ENCODE peak calls at places on chromosomes 4 and X, in nine cellular contexts. One of them, this sample, is unnamed.

GRCh38 chr4:153223418-153223792 is 19.2 kb downstream of the TRIM2 start:
- DNase-seq in psoas muscle: no peak
- DNase-seq in AG08396: no peak
- DNase-seq in M059J: peak
- DNase-seq in lower leg skin: no peak
- DNase-seq in effector CD4-positive, alpha-beta T cell: no peak
- DNase-seq in activated CD4-positive, alpha-beta T cell treated with anti-CD3 and anti-CD28 coated beads, Interleukin-2, amount 50 U/mL, for 24 hours: no peak
- DNase-seq in left colon: no peak
- DNase-seq in stimulated activated CD4-positive, alpha-beta T cell treated with anti-CD3 and anti-CD28 coated beads, Interleukin-2, amount 100 ng/mL, for 48 hours: no peak
- DNase-seq in this sample: no peak

GRCh38 chr4:10079256-10079655 is 37.3 kb downstream of the WDR1 start:
- DNase-seq in psoas muscle: no peak
- DNase-seq in AG08396: no peak
- DNase-seq in M059J: no peak
- DNase-seq in lower leg skin: no peak
- DNase-seq in effector CD4-positive, alpha-beta T cell: no peak
- DNase-seq in activated CD4-positive, alpha-beta T cell treated with anti-CD3 and anti-CD28 coated beads, Interleukin-2, amount 50 U/mL, for 24 hours: no peak
- DNase-seq in left colon: no peak
- DNase-seq in stimulated activated CD4-positive, alpha-beta T cell treated with anti-CD3 and anti-CD28 coated beads, Interleukin-2, amount 100 ng/mL, for 48 hours: no peak
- DNase-seq in this sample: no peak

GRCh38 chrX:19743386-19743785 is 144.0 kb downstream of the SH3KBP1 start:
- DNase-seq in psoas muscle: no peak
- DNase-seq in AG08396: no peak
- DNase-seq in M059J: no peak
- DNase-seq in lower leg skin: no peak
- DNase-seq in effector CD4-positive, alpha-beta T cell: no peak
- DNase-seq in activated CD4-positive, alpha-beta T cell treated with anti-CD3 and anti-CD28 coated beads, Interleukin-2, amount 50 U/mL, for 24 hours: no peak
- DNase-seq in left colon: no peak
- DNase-seq in stimulated activated CD4-positive, alpha-beta T cell treated with anti-CD3 and anti-CD28 coated beads, Interleukin-2, amount 100 ng/mL, for 48 hours: no peak
- DNase-seq in this sample: no peak

GRCh38 chr4:104015680-104016079 is 295.9 kb upstream of the TACR3 start:
- DNase-seq in psoas muscle: no peak
- DNase-seq in AG08396: no peak
- DNase-seq in M059J: no peak
- DNase-seq in lower leg skin: no peak
- DNase-seq in effector CD4-positive, alpha-beta T cell: no peak
- DNase-seq in activated CD4-positive, alpha-beta T cell treated with anti-CD3 and anti-CD28 coated beads, Interleukin-2, amount 50 U/mL, for 24 hours: no peak
- DNase-seq in left colon: no peak
- DNase-seq in stimulated activated CD4-positive, alpha-beta T cell treated with anti-CD3 and anti-CD28 coated beads, Interleukin-2, amount 100 ng/mL, for 48 hours: no peak
- DNase-seq in this sample: no peak

GRCh38 chr4:2806392-2807355 is 13.8 kb downstream of the SH3BP2 start:
- DNase-seq in psoas muscle: peak
- DNase-seq in AG08396: peak
- DNase-seq in M059J: no peak
- DNase-seq in lower leg skin: peak
- DNase-seq in effector CD4-positive, alpha-beta T cell: no peak
- DNase-seq in activated CD4-positive, alpha-beta T cell treated with anti-CD3 and anti-CD28 coated beads, Interleukin-2, amount 50 U/mL, for 24 hours: no peak
- DNase-seq in left colon: peak
- DNase-seq in stimulated activated CD4-positive, alpha-beta T cell treated with anti-CD3 and anti-CD28 coated beads, Interleukin-2, amount 100 ng/mL, for 48 hours: no peak
- DNase-seq in this sample: no peak

GRCh38 chr4:124970011-124970410 is 257.5 kb upstream of the ANKRD50 start:
- DNase-seq in psoas muscle: no peak
- DNase-seq in AG08396: no peak
- DNase-seq in M059J: peak
- DNase-seq in lower leg skin: no peak
- DNase-seq in effector CD4-positive, alpha-beta T cell: no peak
- DNase-seq in activated CD4-positive, alpha-beta T cell treated with anti-CD3 and anti-CD28 coated beads, Interleukin-2, amount 50 U/mL, for 24 hours: no peak
- DNase-seq in left colon: no peak
- DNase-seq in stimulated activated CD4-positive, alpha-beta T cell treated with anti-CD3 and anti-CD28 coated beads, Interleukin-2, amount 100 ng/mL, for 48 hours: no peak
- DNase-seq in this sample: no peak

GRCh38 chr4:140267576-140267975 is 105.9 kb upstream of the SCOC start:
- DNase-seq in psoas muscle: no peak
- DNase-seq in AG08396: no peak
- DNase-seq in M059J: no peak
- DNase-seq in lower leg skin: no peak
- DNase-seq in effector CD4-positive, alpha-beta T cell: no peak
- DNase-seq in activated CD4-positive, alpha-beta T cell treated with anti-CD3 and anti-CD28 coated beads, Interleukin-2, amount 50 U/mL, for 24 hours: no peak
- DNase-seq in left colon: no peak
- DNase-seq in stimulated activated CD4-positive, alpha-beta T cell treated with anti-CD3 and anti-CD28 coated beads, Interleukin-2, amount 100 ng/mL, for 48 hours: no peak
- DNase-seq in this sample: no peak

GRCh38 chr4:159159611-159160010 is 56.7 kb downstream of the RAPGEF2 start:
- DNase-seq in psoas muscle: no peak
- DNase-seq in AG08396: no peak
- DNase-seq in M059J: no peak
- DNase-seq in lower leg skin: no peak
- DNase-seq in effector CD4-positive, alpha-beta T cell: no peak
- DNase-seq in activated CD4-positive, alpha-beta T cell treated with anti-CD3 and anti-CD28 coated beads, Interleukin-2, amount 50 U/mL, for 24 hours: no peak
- DNase-seq in left colon: no peak
- DNase-seq in stimulated activated CD4-positive, alpha-beta T cell treated with anti-CD3 and anti-CD28 coated beads, Interleukin-2, amount 100 ng/mL, for 48 hours: no peak
- DNase-seq in this sample: no peak

GRCh38 chr4:111854494-111855087 is 290.7 kb upstream of the FAM241A start:
- DNase-seq in psoas muscle: no peak
- DNase-seq in AG08396: peak
- DNase-seq in M059J: peak
- DNase-seq in lower leg skin: no peak
- DNase-seq in effector CD4-positive, alpha-beta T cell: no peak
- DNase-seq in activated CD4-positive, alpha-beta T cell treated with anti-CD3 and anti-CD28 coated beads, Interleukin-2, amount 50 U/mL, for 24 hours: no peak
- DNase-seq in left colon: peak
- DNase-seq in stimulated activated CD4-positive, alpha-beta T cell treated with anti-CD3 and anti-CD28 coated beads, Interleukin-2, amount 100 ng/mL, for 48 hours: no peak
- DNase-seq in this sample: no peak

GRCh38 chr4:55475394-55476243 is 71.1 kb downstream of the CLOCK start:
- DNase-seq in psoas muscle: no peak
- DNase-seq in AG08396: no peak
- DNase-seq in M059J: peak
- DNase-seq in lower leg skin: no peak
- DNase-seq in effector CD4-positive, alpha-beta T cell: no peak
- DNase-seq in activated CD4-positive, alpha-beta T cell treated with anti-CD3 and anti-CD28 coated beads, Interleukin-2, amount 50 U/mL, for 24 hours: no peak
- DNase-seq in left colon: no peak
- DNase-seq in stimulated activated CD4-positive, alpha-beta T cell treated with anti-CD3 and anti-CD28 coated beads, Interleukin-2, amount 100 ng/mL, for 48 hours: peak
- DNase-seq in this sample: no peak

GRCh38 chr4:17781072-17781830 is at the start of gene FAM184B:
- DNase-seq in psoas muscle: no peak
- DNase-seq in AG08396: peak
- DNase-seq in M059J: no peak
- DNase-seq in lower leg skin: no peak
- DNase-seq in effector CD4-positive, alpha-beta T cell: no peak
- DNase-seq in activated CD4-positive, alpha-beta T cell treated with anti-CD3 and anti-CD28 coated beads, Interleukin-2, amount 50 U/mL, for 24 hours: no peak
- DNase-seq in left colon: no peak
- DNase-seq in stimulated activated CD4-positive, alpha-beta T cell treated with anti-CD3 and anti-CD28 coated beads, Interleukin-2, amount 100 ng/mL, for 48 hours: no peak
- DNase-seq in this sample: no peak

GRCh38 chr4:110624904-110625494 is 2.1 kb upstream of the PITX2 start:
- DNase-seq in psoas muscle: no peak
- DNase-seq in AG08396: no peak
- DNase-seq in M059J: no peak
- DNase-seq in lower leg skin: no peak
- DNase-seq in effector CD4-positive, alpha-beta T cell: no peak
- DNase-seq in activated CD4-positive, alpha-beta T cell treated with anti-CD3 and anti-CD28 coated beads, Interleukin-2, amount 50 U/mL, for 24 hours: no peak
- DNase-seq in left colon: no peak
- DNase-seq in stimulated activated CD4-positive, alpha-beta T cell treated with anti-CD3 and anti-CD28 coated beads, Interleukin-2, amount 100 ng/mL, for 48 hours: no peak
- DNase-seq in this sample: no peak

GRCh38 chrX:30865020-30865419 is 24.0 kb downstream of the TAB3 start:
- DNase-seq in psoas muscle: no peak
- DNase-seq in AG08396: no peak
- DNase-seq in M059J: no peak
- DNase-seq in lower leg skin: no peak
- DNase-seq in effector CD4-positive, alpha-beta T cell: no peak
- DNase-seq in activated CD4-positive, alpha-beta T cell treated with anti-CD3 and anti-CD28 coated beads, Interleukin-2, amount 50 U/mL, for 24 hours: no peak
- DNase-seq in left colon: peak
- DNase-seq in stimulated activated CD4-positive, alpha-beta T cell treated with anti-CD3 and anti-CD28 coated beads, Interleukin-2, amount 100 ng/mL, for 48 hours: peak
- DNase-seq in this sample: no peak

GRCh38 chr4:23986270-23986669 is 96.4 kb upstream of the PPARGC1A start:
- DNase-seq in psoas muscle: no peak
- DNase-seq in AG08396: no peak
- DNase-seq in M059J: no peak
- DNase-seq in lower leg skin: no peak
- DNase-seq in effector CD4-positive, alpha-beta T cell: no peak
- DNase-seq in activated CD4-positive, alpha-beta T cell treated with anti-CD3 and anti-CD28 coated beads, Interleukin-2, amount 50 U/mL, for 24 hours: no peak
- DNase-seq in left colon: no peak
- DNase-seq in stimulated activated CD4-positive, alpha-beta T cell treated with anti-CD3 and anti-CD28 coated beads, Interleukin-2, amount 100 ng/mL, for 48 hours: no peak
- DNase-seq in this sample: no peak

GRCh38 chr4:140256335-140256734 is 102.4 kb upstream of the MAML3 start:
- DNase-seq in psoas muscle: no peak
- DNase-seq in AG08396: peak
- DNase-seq in M059J: peak
- DNase-seq in lower leg skin: no peak
- DNase-seq in effector CD4-positive, alpha-beta T cell: no peak
- DNase-seq in activated CD4-positive, alpha-beta T cell treated with anti-CD3 and anti-CD28 coated beads, Interleukin-2, amount 50 U/mL, for 24 hours: no peak
- DNase-seq in left colon: no peak
- DNase-seq in stimulated activated CD4-positive, alpha-beta T cell treated with anti-CD3 and anti-CD28 coated beads, Interleukin-2, amount 100 ng/mL, for 48 hours: no peak
- DNase-seq in this sample: no peak

GRCh38 chr4:172989984-172990711 is 178.5 kb upstream of the GALNT7 start:
- DNase-seq in psoas muscle: no peak
- DNase-seq in AG08396: no peak
- DNase-seq in M059J: no peak
- DNase-seq in lower leg skin: no peak
- DNase-seq in effector CD4-positive, alpha-beta T cell: no peak
- DNase-seq in activated CD4-positive, alpha-beta T cell treated with anti-CD3 and anti-CD28 coated beads, Interleukin-2, amount 50 U/mL, for 24 hours: no peak
- DNase-seq in left colon: no peak
- DNase-seq in stimulated activated CD4-positive, alpha-beta T cell treated with anti-CD3 and anti-CD28 coated beads, Interleukin-2, amount 100 ng/mL, for 48 hours: no peak
- DNase-seq in this sample: no peak

GRCh38 chrX:66015152-66015827 is 24.6 kb downstream of the VSIG4 start:
- DNase-seq in psoas muscle: no peak
- DNase-seq in AG08396: no peak
- DNase-seq in M059J: no peak
- DNase-seq in lower leg skin: peak
- DNase-seq in effector CD4-positive, alpha-beta T cell: no peak
- DNase-seq in activated CD4-positive, alpha-beta T cell treated with anti-CD3 and anti-CD28 coated beads, Interleukin-2, amount 50 U/mL, for 24 hours: no peak
- DNase-seq in left colon: peak
- DNase-seq in stimulated activated CD4-positive, alpha-beta T cell treated with anti-CD3 and anti-CD28 coated beads, Interleukin-2, amount 100 ng/mL, for 48 hours: no peak
- DNase-seq in this sample: no peak

GRCh38 chrX:25125483-25125882 is 109.7 kb upstream of the ARX start:
- DNase-seq in psoas muscle: no peak
- DNase-seq in AG08396: no peak
- DNase-seq in M059J: no peak
- DNase-seq in lower leg skin: no peak
- DNase-seq in effector CD4-positive, alpha-beta T cell: no peak
- DNase-seq in activated CD4-positive, alpha-beta T cell treated with anti-CD3 and anti-CD28 coated beads, Interleukin-2, amount 50 U/mL, for 24 hours: no peak
- DNase-seq in left colon: no peak
- DNase-seq in stimulated activated CD4-positive, alpha-beta T cell treated with anti-CD3 and anti-CD28 coated beads, Interleukin-2, amount 100 ng/mL, for 48 hours: no peak
- DNase-seq in this sample: no peak

GRCh38 chrX:19174401-19175025 is 52.2 kb upstream of the ADGRG2 start:
- DNase-seq in psoas muscle: peak
- DNase-seq in AG08396: peak
- DNase-seq in M059J: peak
- DNase-seq in lower leg skin: no peak
- DNase-seq in effector CD4-positive, alpha-beta T cell: no peak
- DNase-seq in activated CD4-positive, alpha-beta T cell treated with anti-CD3 and anti-CD28 coated beads, Interleukin-2, amount 50 U/mL, for 24 hours: no peak
- DNase-seq in left colon: no peak
- DNase-seq in stimulated activated CD4-positive, alpha-beta T cell treated with anti-CD3 and anti-CD28 coated beads, Interleukin-2, amount 100 ng/mL, for 48 hours: no peak
- DNase-seq in this sample: no peak

GRCh38 chrX:74613350-74614192 is 853 bp downstream of the RLIM start:
- DNase-seq in psoas muscle: no peak
- DNase-seq in AG08396: peak
- DNase-seq in M059J: peak
- DNase-seq in lower leg skin: peak
- DNase-seq in effector CD4-positive, alpha-beta T cell: no peak
- DNase-seq in activated CD4-positive, alpha-beta T cell treated with anti-CD3 and anti-CD28 coated beads, Interleukin-2, amount 50 U/mL, for 24 hours: no peak
- DNase-seq in left colon: peak
- DNase-seq in stimulated activated CD4-positive, alpha-beta T cell treated with anti-CD3 and anti-CD28 coated beads, Interleukin-2, amount 100 ng/mL, for 48 hours: no peak
- DNase-seq in this sample: no peak

GRCh38 chr4:150007512-150007911 is 70.7 kb upstream of the DCLK2 start:
- DNase-seq in psoas muscle: no peak
- DNase-seq in AG08396: peak
- DNase-seq in M059J: peak
- DNase-seq in lower leg skin: no peak
- DNase-seq in effector CD4-positive, alpha-beta T cell: no peak
- DNase-seq in activated CD4-positive, alpha-beta T cell treated with anti-CD3 and anti-CD28 coated beads, Interleukin-2, amount 50 U/mL, for 24 hours: no peak
- DNase-seq in left colon: no peak
- DNase-seq in stimulated activated CD4-positive, alpha-beta T cell treated with anti-CD3 and anti-CD28 coated beads, Interleukin-2, amount 100 ng/mL, for 48 hours: no peak
- DNase-seq in this sample: no peak

GRCh38 chr4:84032372-84032771 is 466.7 kb downstream of the NKX6-1 start:
- DNase-seq in psoas muscle: no peak
- DNase-seq in AG08396: no peak
- DNase-seq in M059J: no peak
- DNase-seq in lower leg skin: no peak
- DNase-seq in effector CD4-positive, alpha-beta T cell: no peak
- DNase-seq in activated CD4-positive, alpha-beta T cell treated with anti-CD3 and anti-CD28 coated beads, Interleukin-2, amount 50 U/mL, for 24 hours: no peak
- DNase-seq in left colon: no peak
- DNase-seq in stimulated activated CD4-positive, alpha-beta T cell treated with anti-CD3 and anti-CD28 coated beads, Interleukin-2, amount 100 ng/mL, for 48 hours: no peak
- DNase-seq in this sample: no peak

GRCh38 chr4:182916483-182917181 is 554 bp downstream of the DCTD start:
- DNase-seq in psoas muscle: peak
- DNase-seq in AG08396: peak
- DNase-seq in M059J: peak
- DNase-seq in lower leg skin: peak
- DNase-seq in effector CD4-positive, alpha-beta T cell: no peak
- DNase-seq in activated CD4-positive, alpha-beta T cell treated with anti-CD3 and anti-CD28 coated beads, Interleukin-2, amount 50 U/mL, for 24 hours: peak
- DNase-seq in left colon: peak
- DNase-seq in stimulated activated CD4-positive, alpha-beta T cell treated with anti-CD3 and anti-CD28 coated beads, Interleukin-2, amount 100 ng/mL, for 48 hours: peak
- DNase-seq in this sample: peak

GRCh38 chr4:17448689-17449088 is 63.2 kb downstream of the QDPR start:
- DNase-seq in psoas muscle: no peak
- DNase-seq in AG08396: peak
- DNase-seq in M059J: peak
- DNase-seq in lower leg skin: no peak
- DNase-seq in effector CD4-positive, alpha-beta T cell: no peak
- DNase-seq in activated CD4-positive, alpha-beta T cell treated with anti-CD3 and anti-CD28 coated beads, Interleukin-2, amount 50 U/mL, for 24 hours: no peak
- DNase-seq in left colon: no peak
- DNase-seq in stimulated activated CD4-positive, alpha-beta T cell treated with anti-CD3 and anti-CD28 coated beads, Interleukin-2, amount 100 ng/mL, for 48 hours: no peak
- DNase-seq in this sample: no peak

GRCh38 chr4:108094923-108095482 is 73.7 kb downstream of the LEF1 start:
- DNase-seq in psoas muscle: no peak
- DNase-seq in AG08396: no peak
- DNase-seq in M059J: no peak
- DNase-seq in lower leg skin: no peak
- DNase-seq in effector CD4-positive, alpha-beta T cell: no peak
- DNase-seq in activated CD4-positive, alpha-beta T cell treated with anti-CD3 and anti-CD28 coated beads, Interleukin-2, amount 50 U/mL, for 24 hours: no peak
- DNase-seq in left colon: no peak
- DNase-seq in stimulated activated CD4-positive, alpha-beta T cell treated with anti-CD3 and anti-CD28 coated beads, Interleukin-2, amount 100 ng/mL, for 48 hours: no peak
- DNase-seq in this sample: no peak

GRCh38 chrX:78123190-78123589 is 16.3 kb downstream of the TAF9B start:
- DNase-seq in psoas muscle: no peak
- DNase-seq in AG08396: peak
- DNase-seq in M059J: peak
- DNase-seq in lower leg skin: no peak
- DNase-seq in effector CD4-positive, alpha-beta T cell: no peak
- DNase-seq in activated CD4-positive, alpha-beta T cell treated with anti-CD3 and anti-CD28 coated beads, Interleukin-2, amount 50 U/mL, for 24 hours: no peak
- DNase-seq in left colon: no peak
- DNase-seq in stimulated activated CD4-positive, alpha-beta T cell treated with anti-CD3 and anti-CD28 coated beads, Interleukin-2, amount 100 ng/mL, for 48 hours: no peak
- DNase-seq in this sample: no peak

GRCh38 chr4:70183168-70183939 is 12.2 kb upstream of the ODAM start:
- DNase-seq in psoas muscle: no peak
- DNase-seq in AG08396: peak
- DNase-seq in M059J: peak
- DNase-seq in lower leg skin: no peak
- DNase-seq in effector CD4-positive, alpha-beta T cell: no peak
- DNase-seq in activated CD4-positive, alpha-beta T cell treated with anti-CD3 and anti-CD28 coated beads, Interleukin-2, amount 50 U/mL, for 24 hours: peak
- DNase-seq in left colon: peak
- DNase-seq in stimulated activated CD4-positive, alpha-beta T cell treated with anti-CD3 and anti-CD28 coated beads, Interleukin-2, amount 100 ng/mL, for 48 hours: peak
- DNase-seq in this sample: no peak

GRCh38 chr4:147830987-147831386 is 99.1 kb downstream of the ARHGAP10 start:
- DNase-seq in psoas muscle: no peak
- DNase-seq in AG08396: no peak
- DNase-seq in M059J: peak
- DNase-seq in lower leg skin: no peak
- DNase-seq in effector CD4-positive, alpha-beta T cell: no peak
- DNase-seq in activated CD4-positive, alpha-beta T cell treated with anti-CD3 and anti-CD28 coated beads, Interleukin-2, amount 50 U/mL, for 24 hours: no peak
- DNase-seq in left colon: no peak
- DNase-seq in stimulated activated CD4-positive, alpha-beta T cell treated with anti-CD3 and anti-CD28 coated beads, Interleukin-2, amount 100 ng/mL, for 48 hours: no peak
- DNase-seq in this sample: no peak

GRCh38 chr4:108193891-108194672 is 25.4 kb upstream of the LEF1 start:
- DNase-seq in psoas muscle: no peak
- DNase-seq in AG08396: peak
- DNase-seq in M059J: peak
- DNase-seq in lower leg skin: no peak
- DNase-seq in effector CD4-positive, alpha-beta T cell: no peak
- DNase-seq in activated CD4-positive, alpha-beta T cell treated with anti-CD3 and anti-CD28 coated beads, Interleukin-2, amount 50 U/mL, for 24 hours: no peak
- DNase-seq in left colon: no peak
- DNase-seq in stimulated activated CD4-positive, alpha-beta T cell treated with anti-CD3 and anti-CD28 coated beads, Interleukin-2, amount 100 ng/mL, for 48 hours: no peak
- DNase-seq in this sample: no peak

GRCh38 chrX:81336455-81337144 is 134.7 kb downstream of the SH3BGRL start:
- DNase-seq in psoas muscle: no peak
- DNase-seq in AG08396: peak
- DNase-seq in M059J: peak
- DNase-seq in lower leg skin: no peak
- DNase-seq in effector CD4-positive, alpha-beta T cell: no peak
- DNase-seq in activated CD4-positive, alpha-beta T cell treated with anti-CD3 and anti-CD28 coated beads, Interleukin-2, amount 50 U/mL, for 24 hours: no peak
- DNase-seq in left colon: no peak
- DNase-seq in stimulated activated CD4-positive, alpha-beta T cell treated with anti-CD3 and anti-CD28 coated beads, Interleukin-2, amount 100 ng/mL, for 48 hours: no peak
- DNase-seq in this sample: no peak

GRCh38 chr4:169484485-169484884 is 127.9 kb downstream of the NEK1 start:
- DNase-seq in psoas muscle: no peak
- DNase-seq in AG08396: peak
- DNase-seq in M059J: no peak
- DNase-seq in lower leg skin: no peak
- DNase-seq in effector CD4-positive, alpha-beta T cell: no peak
- DNase-seq in activated CD4-positive, alpha-beta T cell treated with anti-CD3 and anti-CD28 coated beads, Interleukin-2, amount 50 U/mL, for 24 hours: no peak
- DNase-seq in left colon: no peak
- DNase-seq in stimulated activated CD4-positive, alpha-beta T cell treated with anti-CD3 and anti-CD28 coated beads, Interleukin-2, amount 100 ng/mL, for 48 hours: no peak
- DNase-seq in this sample: no peak

This sample was measured in breast epithelium.